ENCODE peak calls at places on chromosomes 5 and 9, in seven cellular contexts. E is upper lobe of left lung; P is A549; T is heart right ventricle; L is trophoblast cell; F is uterus; C is CD4-positive, alpha-beta T cell. U is an unnamed sample.

GRCh38 chr5:100448250-100448649 is 86.9 kb upstream of the FAM174A start:
- DNase-seq in T (no peak), F (no peak), L (no peak), E (no peak), C (no peak), P (no peak), U (no peak)

GRCh38 chr5:141326088-141326854 is 4.0 kb upstream of the PCDHGA1 start:
- DNase-seq in C (peak; percentile 51), T (peak; percentile 70), F (peak; percentile 58), E (peak; percentile 48), P (peak; percentile 51), L (peak; percentile 37), U (peak; percentile 80)

GRCh38 chr5:10753178-10753577 is 7.9 kb downstream of the DAP start:
- DNase-seq in C (no peak), F (no peak), E (no peak), P (no peak), T (no peak), L (no peak), U (no peak)

GRCh38 chr5:71932649-71933338 is 174.5 kb upstream of the MAP1B start:
- DNase-seq in C (no peak), F (peak; percentile 70), T (peak; percentile 44), P (peak; percentile 93), L (no peak), E (no peak), U (no peak)

GRCh38 chr5:149550267-149550582 is 1.0 kb downstream of the CSNK1A1 start:
- DNase-seq in T (no peak), F (no peak), E (peak; percentile 37), L (no peak), P (no peak), C (no peak), U (no peak)

GRCh38 chr5:89374144-89374784 is 491.3 kb upstream of the MEF2C start:
- DNase-seq in L (no peak), P (no peak), E (no peak), C (no peak), F (no peak), T (no peak), U (no peak)

GRCh38 chr5:64682608-64683007 is 7.7 kb upstream of the SHISAL2B start:
- DNase-seq in C (no peak), P (peak; percentile 29), T (no peak), F (no peak), E (no peak), L (peak; percentile 2), U (no peak)

GRCh38 chr9:69044226-69045219 is 9.0 kb downstream of the FXN start:
- DNase-seq in E (no peak), P (no peak), T (peak; percentile 30), C (no peak), F (no peak), L (no peak), U (no peak)

GRCh38 chr5:90231688-90232087 is 177.9 kb downstream of the CETN3 start:
- DNase-seq in P (no peak), E (no peak), F (no peak), L (no peak), T (no peak), C (no peak), U (no peak)

GRCh38 chr5:132445640-132445923 is 45.0 kb downstream of the IRF1 start:
- DNase-seq in F (no peak), P (no peak), T (no peak), L (no peak), C (no peak), E (no peak), U (no peak)
- H3K27ac ChIP-seq in F (peak overlapping the region; percentile 64), P (no peak overlapping the region), T (peak overlapping the region; percentile 63), L (peak overlapping the region; percentile 68), C (no peak overlapping the region), E (peak overlapping the region; percentile 81), U (peak overlapping the region; percentile 85)

DNA sequence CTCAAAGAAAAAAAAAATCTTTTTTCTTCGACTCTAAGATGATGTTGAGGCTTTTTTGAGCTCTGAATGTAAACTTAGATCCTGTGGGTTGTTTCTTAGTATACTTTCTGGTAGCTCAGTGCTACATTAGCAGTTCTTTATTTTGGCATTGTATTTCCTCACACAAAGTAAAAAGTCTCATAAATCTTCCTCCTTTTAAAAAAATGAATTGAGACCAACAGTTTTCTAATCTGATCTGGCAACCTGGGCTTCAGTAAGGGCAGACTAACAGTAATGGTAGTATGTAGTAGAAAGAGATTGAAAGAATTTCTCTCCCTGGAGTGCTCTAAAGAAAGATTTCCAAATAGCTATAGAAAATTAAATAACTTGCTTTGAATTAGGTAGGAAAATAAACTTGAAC is 31.4 kb downstream of the ZCCHC7 start:
- DNase-seq in L (no peak), F (no peak), P (no peak), C (no peak), E (no peak), T (no peak), U (no peak)
- H3K27ac ChIP-seq in L (no peak overlapping the region), F (no peak overlapping the region), P (no peak overlapping the region), C (no peak overlapping the region), E (no peak overlapping the region), T (no peak overlapping the region), U (no peak overlapping the region)

DNA sequence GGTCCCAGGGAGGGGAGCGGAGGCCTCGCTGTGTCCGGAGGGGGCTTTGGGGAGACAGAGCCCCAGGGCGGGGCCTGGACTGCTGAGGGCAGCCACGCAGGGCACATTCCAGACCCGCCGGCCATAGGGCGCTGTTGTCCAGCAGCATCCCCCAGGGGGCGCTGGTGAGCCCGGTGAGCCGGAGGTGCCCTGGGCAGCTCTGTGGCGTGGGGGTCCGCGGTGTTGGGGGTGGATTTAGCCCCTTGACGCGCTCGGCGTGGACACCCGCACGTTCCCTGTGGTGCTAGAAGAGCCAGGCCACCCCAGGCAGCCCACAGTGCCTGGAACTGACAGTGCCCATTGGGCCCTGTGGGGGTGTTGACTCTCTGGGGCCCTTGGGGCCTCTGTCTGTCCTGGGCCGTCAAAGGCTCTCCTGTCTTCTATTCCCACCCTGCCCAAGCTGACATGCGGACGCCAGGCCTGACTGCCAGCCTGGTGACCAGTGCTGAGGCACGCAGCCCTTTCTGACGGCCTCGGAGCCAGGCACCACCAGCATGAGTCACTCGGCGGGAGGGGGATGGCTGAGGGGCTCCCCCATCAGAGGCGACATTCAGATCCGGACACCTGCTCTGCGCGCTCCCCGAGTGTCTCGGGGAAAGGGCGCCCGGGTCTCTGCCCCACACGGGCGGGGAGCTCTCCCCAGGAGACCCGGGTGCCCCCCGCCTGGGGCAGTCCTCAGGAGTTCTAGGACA is 23.9 kb downstream of the TPPP start:
- DNase-seq in F (no peak), L (peak; percentile 48), C (no peak), T (no peak), E (peak; percentile 23), P (no peak), U (no peak)
- H3K27ac ChIP-seq in F (no peak overlapping the region), L (no peak overlapping the region), C (no peak overlapping the region), T (no peak overlapping the region), E (no peak overlapping the region), P (peak overlapping the region; percentile 56), U (no peak overlapping the region)

DNA sequence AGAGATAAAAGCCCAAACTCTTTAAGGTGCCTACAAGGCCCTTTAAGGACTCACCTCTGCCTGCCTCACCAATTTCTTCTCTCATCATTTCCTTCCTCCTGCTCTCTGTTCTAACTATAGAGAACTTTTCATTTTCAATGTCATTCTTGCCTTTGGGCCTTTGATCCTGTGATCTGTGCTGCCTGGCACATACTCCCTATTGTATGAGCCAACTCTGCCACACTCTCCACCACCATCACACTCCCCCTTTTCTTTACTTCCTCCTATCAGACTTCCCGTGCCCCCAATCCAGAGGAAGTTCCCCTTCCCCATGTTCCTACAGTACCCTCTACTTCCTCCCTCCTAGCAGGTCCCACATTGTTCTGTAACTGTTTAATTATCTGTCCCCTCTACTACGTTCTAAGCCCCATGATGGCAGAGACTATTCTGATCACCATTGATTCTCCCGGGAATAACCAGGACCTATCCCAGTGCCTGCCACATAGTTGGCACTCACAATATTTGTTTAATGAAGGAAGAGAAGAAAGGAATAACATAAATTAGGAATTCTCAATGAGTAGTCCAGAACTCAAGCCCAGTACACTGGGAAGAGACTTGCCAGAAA is 27.6 kb downstream of the ADAM19 start:
- DNase-seq in T (no peak), P (no peak), L (no peak), C (no peak), F (no peak), E (no peak), U (no peak)
- H3K27ac ChIP-seq in T (peak overlapping the region; percentile 81), P (peak overlapping the region; percentile 84), L (no peak overlapping the region), C (no peak overlapping the region), F (no peak overlapping the region), E (peak overlapping the region; percentile 50), U (peak overlapping the region; percentile 41)

DNA sequence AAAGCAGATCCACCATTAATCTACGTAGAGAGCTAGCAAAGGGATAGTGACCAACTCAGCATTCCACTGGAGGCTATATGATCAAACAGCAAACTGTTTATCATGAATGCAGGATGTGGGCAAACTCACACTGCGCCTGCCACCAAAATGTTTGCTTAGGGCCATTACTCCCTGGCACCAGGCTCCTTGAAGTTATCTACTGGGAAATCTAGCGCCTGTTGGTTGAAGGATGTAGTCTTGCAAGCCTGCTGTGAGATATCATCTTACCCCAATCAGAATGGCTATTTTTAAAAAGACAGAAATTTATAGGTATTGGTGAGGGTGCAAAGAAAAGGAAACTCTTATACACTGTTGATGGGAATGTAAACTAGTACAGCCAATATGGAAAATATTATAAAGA is 332.5 kb upstream of the RPS23 start:
- DNase-seq in F (no peak), L (no peak), C (no peak), P (no peak), T (no peak), E (no peak), U (no peak)
- H3K27ac ChIP-seq in F (no peak overlapping the region), L (no peak overlapping the region), C (no peak overlapping the region), P (no peak overlapping the region), T (no peak overlapping the region), E (no peak overlapping the region), U (no peak overlapping the region)

U was measured in gastrocnemius medialis.